ENCODE peak calls at places on chromosomes 6 and 20, in six cellular contexts. One of them, this sample, is unnamed.
A peak's percentile ranks its signal among the peaks of the same experiment; 100 is the strongest.

GRCh38 chr6:13215390-13215789 is 112.9 kb downstream of the TBC1D7 start:
- DNase-seq in heart left ventricle: no peak
- DNase-seq in suprapubic skin: no peak
- DNase-seq in ovary: no peak
- DNase-seq in upper lobe of right lung: no peak
- DNase-seq in fibroblast of lung: no peak
- DNase-seq in this sample: no peak

GRCh38 chr6:37244430-37245310 is 12.9 kb upstream of the TBC1D22B start:
- DNase-seq in ovary: peak; percentile 89
- DNase-seq in upper lobe of right lung: peak; percentile 70
- DNase-seq in fibroblast of lung: peak; percentile 100
- DNase-seq in suprapubic skin: peak; percentile 89
- DNase-seq in heart left ventricle: peak; percentile 71
- DNase-seq in this sample: peak; percentile 85

GRCh38 chr20:15236812-15237211 is 899.4 kb upstream of the FLRT3 start:
- DNase-seq in fibroblast of lung: peak; percentile 33
- DNase-seq in upper lobe of right lung: no peak
- DNase-seq in ovary: no peak
- DNase-seq in suprapubic skin: no peak
- DNase-seq in heart left ventricle: no peak
- DNase-seq in this sample: no peak

GRCh38 chr6:144681334-144681733 is 396.2 kb downstream of the UTRN start:
- DNase-seq in ovary: no peak
- DNase-seq in heart left ventricle: no peak
- DNase-seq in fibroblast of lung: no peak
- DNase-seq in upper lobe of right lung: no peak
- DNase-seq in suprapubic skin: no peak
- DNase-seq in this sample: no peak

GRCh38 chr20:1734269-1734858 is 76.8 kb upstream of the SIRPG start:
- DNase-seq in ovary: no peak
- DNase-seq in fibroblast of lung: no peak
- DNase-seq in heart left ventricle: no peak
- DNase-seq in upper lobe of right lung: no peak
- DNase-seq in suprapubic skin: no peak
- DNase-seq in this sample: no peak

GRCh38 chr20:50578778-50579165 is 68.6 kb downstream of the PTPN1 start:
- DNase-seq in upper lobe of right lung: no peak
- DNase-seq in ovary: no peak
- DNase-seq in heart left ventricle: no peak
- DNase-seq in fibroblast of lung: no peak
- DNase-seq in suprapubic skin: no peak
- DNase-seq in this sample: no peak

GRCh38 chr6:127510876-127511275 is 8.3 kb downstream of the MTCL3 start:
- DNase-seq in heart left ventricle: no peak
- DNase-seq in ovary: no peak
- DNase-seq in suprapubic skin: no peak
- DNase-seq in upper lobe of right lung: no peak
- DNase-seq in fibroblast of lung: no peak
- DNase-seq in this sample: no peak

GRCh38 chr20:16580127-16580526 is 6.9 kb upstream of the KIF16B start:
- DNase-seq in suprapubic skin: no peak
- DNase-seq in heart left ventricle: no peak
- DNase-seq in ovary: no peak
- DNase-seq in upper lobe of right lung: no peak
- DNase-seq in fibroblast of lung: peak; percentile 75
- DNase-seq in this sample: no peak

GRCh38 chr20:13355386-13355785 is 134.3 kb downstream of the ISM1 start:
- DNase-seq in ovary: no peak
- DNase-seq in upper lobe of right lung: no peak
- DNase-seq in heart left ventricle: no peak
- DNase-seq in suprapubic skin: no peak
- DNase-seq in fibroblast of lung: no peak
- DNase-seq in this sample: no peak

GRCh38 chr6:4380881-4381281 is 245.5 kb upstream of the ECI2 start:
- DNase-seq in upper lobe of right lung: no peak
- DNase-seq in suprapubic skin: no peak
- DNase-seq in ovary: no peak
- DNase-seq in fibroblast of lung: no peak
- DNase-seq in heart left ventricle: no peak
- DNase-seq in this sample: no peak

GRCh38 chr6:141598487-141598886 is 534.2 kb upstream of the GJE1 start:
- DNase-seq in suprapubic skin: no peak
- DNase-seq in fibroblast of lung: peak; percentile 33
- DNase-seq in upper lobe of right lung: no peak
- DNase-seq in heart left ventricle: no peak
- DNase-seq in ovary: no peak
- DNase-seq in this sample: no peak

GRCh38 chr6:98846021-98846380 is 11.6 kb downstream of the POU3F2 start:
- DNase-seq in heart left ventricle: no peak
- DNase-seq in ovary: no peak
- DNase-seq in upper lobe of right lung: no peak
- DNase-seq in fibroblast of lung: no peak
- DNase-seq in suprapubic skin: no peak
- DNase-seq in this sample: no peak

GRCh38 chr6:98845201-98846020 is 11.0 kb downstream of the POU3F2 start:
- DNase-seq in heart left ventricle: peak; percentile 81
- DNase-seq in upper lobe of right lung: peak; percentile 83
- DNase-seq in suprapubic skin: peak; percentile 79
- DNase-seq in fibroblast of lung: peak; percentile 83
- DNase-seq in ovary: peak; percentile 51
- DNase-seq in this sample: no peak

GRCh38 chr6:98847392-98847766 is 13.0 kb downstream of the POU3F2 start:
- DNase-seq in ovary: no peak
- DNase-seq in suprapubic skin: no peak
- DNase-seq in fibroblast of lung: no peak
- DNase-seq in heart left ventricle: no peak
- DNase-seq in upper lobe of right lung: no peak
- DNase-seq in this sample: no peak

GRCh38 chr6:98848539-98849210 is 14.3 kb downstream of the POU3F2 start:
- DNase-seq in heart left ventricle: no peak
- DNase-seq in fibroblast of lung: no peak
- DNase-seq in suprapubic skin: no peak
- DNase-seq in ovary: no peak
- DNase-seq in upper lobe of right lung: no peak
- DNase-seq in this sample: no peak

DNA sequence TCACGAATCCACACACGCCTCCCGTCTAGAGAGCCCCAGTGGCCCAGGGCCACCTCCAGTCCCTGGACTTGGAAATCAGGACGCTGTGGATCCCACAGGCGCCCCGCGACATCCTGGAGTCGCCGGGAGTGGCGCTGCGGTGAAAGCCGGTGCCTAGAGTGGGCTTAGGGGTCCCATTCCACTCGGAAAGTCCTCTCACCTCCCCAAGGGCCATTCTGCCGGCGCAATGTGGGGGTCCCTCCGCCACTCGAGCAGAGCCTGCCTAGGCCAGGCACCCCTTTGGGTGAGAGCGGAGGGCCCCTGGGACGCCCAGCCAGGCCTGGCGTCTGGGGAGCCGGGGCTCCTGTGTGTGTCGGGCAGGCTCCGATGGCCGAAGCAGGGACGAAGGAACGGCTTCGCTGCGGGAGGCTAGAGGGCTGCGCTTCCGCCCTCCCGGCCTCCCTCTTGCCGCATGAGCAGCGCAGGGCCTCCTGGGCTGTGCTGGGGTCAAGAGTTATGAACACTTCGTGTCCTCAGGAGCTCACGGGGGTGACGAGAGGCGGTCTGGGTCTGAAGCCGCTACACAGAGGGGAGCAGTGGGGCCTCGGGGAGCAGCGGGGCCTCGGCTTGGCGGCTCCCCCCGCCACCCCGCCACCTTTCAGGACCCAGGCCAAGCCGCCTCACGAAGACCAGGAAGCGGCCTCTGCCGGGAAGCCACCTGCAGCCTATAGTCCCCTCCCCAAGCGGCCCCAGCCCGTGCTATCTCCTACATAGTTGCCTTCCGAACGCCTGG is 13.6 kb downstream of the POU3F2 start:
- DNase-seq in heart left ventricle: no peak
- DNase-seq in upper lobe of right lung: peak; percentile 64
- DNase-seq in suprapubic skin: no peak
- DNase-seq in fibroblast of lung: no peak
- DNase-seq in ovary: no peak
- DNase-seq in this sample: no peak
- H3K27me3 ChIP-seq in heart left ventricle: peaks cover 64% of the 10 kb centered on the region
- H3K27me3 ChIP-seq in upper lobe of right lung: peaks cover 70% of the 10 kb centered on the region
- H3K27me3 ChIP-seq in suprapubic skin: peaks cover 76% of the 10 kb centered on the region
- H3K27me3 ChIP-seq in fibroblast of lung: peaks cover 53% of the 10 kb centered on the region
- H3K27me3 ChIP-seq in ovary: no peaks in the 10 kb centered on the region
- H3K27me3 ChIP-seq in this sample: peaks cover 28% of the 10 kb centered on the region

GRCh38 chr20:52812231-52812847 is 159.8 kb upstream of the TSHZ2 start:
- DNase-seq in suprapubic skin: no peak
- DNase-seq in upper lobe of right lung: no peak
- DNase-seq in heart left ventricle: no peak
- DNase-seq in ovary: no peak
- DNase-seq in fibroblast of lung: no peak
- DNase-seq in this sample: no peak
- TF ChIP-seq CTCF in suprapubic skin: no peak
- TF ChIP-seq CTCF in upper lobe of right lung: no peak
- TF ChIP-seq CTCF in heart left ventricle: no peak
- TF ChIP-seq CTCF in ovary: no peak
- TF ChIP-seq CTCF in fibroblast of lung: no peak
- TF ChIP-seq CTCF in this sample: no peak

DNA sequence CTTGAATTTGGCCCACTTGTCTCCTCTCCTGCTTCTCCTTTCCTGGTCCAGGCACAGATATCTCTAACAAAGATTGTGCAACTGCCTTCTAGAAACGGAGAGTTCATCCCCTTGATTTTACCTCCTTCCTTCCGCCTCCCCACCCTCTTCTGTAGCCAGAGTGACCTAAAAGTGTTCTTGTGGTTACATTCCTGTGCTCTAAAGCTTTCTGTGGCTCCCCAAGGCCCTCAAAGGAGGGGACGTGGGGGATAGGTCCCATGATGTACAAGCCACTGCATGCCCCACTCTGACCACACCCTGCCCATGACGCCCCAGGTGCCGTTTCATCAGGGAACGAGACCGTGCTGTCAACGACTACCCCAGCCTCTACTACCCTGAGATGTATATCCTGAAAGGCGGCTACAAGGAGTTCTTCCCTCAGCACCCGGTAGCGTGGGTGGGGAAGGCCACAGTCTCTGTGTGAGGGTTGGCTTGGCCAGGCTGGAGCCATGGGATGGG is 8.2 kb downstream of the CDC25B start:
- DNase-seq in fibroblast of lung: peak; percentile 37
- DNase-seq in upper lobe of right lung: no peak
- DNase-seq in ovary: no peak
- DNase-seq in heart left ventricle: no peak
- DNase-seq in suprapubic skin: peak; percentile 71
- DNase-seq in this sample: no peak
- H3K4me1 ChIP-seq in fibroblast of lung: peaks cover 47% of the 10 kb centered on the region
- H3K4me1 ChIP-seq in upper lobe of right lung: peaks cover 88% of the 10 kb centered on the region
- H3K4me1 ChIP-seq in ovary: peaks cover 16% of the 10 kb centered on the region
- H3K4me1 ChIP-seq in heart left ventricle: peaks cover 26% of the 10 kb centered on the region
- H3K4me1 ChIP-seq in suprapubic skin: peaks cover 86% of the 10 kb centered on the region
- H3K4me1 ChIP-seq in this sample: peaks cover 46% of the 10 kb centered on the region

GRCh38 chr20:44796311-44796710 is 14.0 kb downstream of the RIMS4 start:
- DNase-seq in ovary: no peak
- DNase-seq in suprapubic skin: no peak
- DNase-seq in heart left ventricle: no peak
- DNase-seq in fibroblast of lung: no peak
- DNase-seq in upper lobe of right lung: no peak
- DNase-seq in this sample: no peak
- H3K27me3 ChIP-seq in ovary: no peaks in the 10 kb centered on the region
- H3K27me3 ChIP-seq in suprapubic skin: peaks cover 5% of the 10 kb centered on the region
- H3K27me3 ChIP-seq in heart left ventricle: peaks cover 5% of the 10 kb centered on the region
- H3K27me3 ChIP-seq in fibroblast of lung: peaks cover 3% of the 10 kb centered on the region
- H3K27me3 ChIP-seq in upper lobe of right lung: peaks cover 6% of the 10 kb centered on the region
- H3K27me3 ChIP-seq in this sample: no peaks in the 10 kb centered on the region

This sample was measured in thoracic aorta.